ENCODE peak calls at places on chromosomes 16 and 17, in nine cellular contexts. L is prostate gland; R is fibroblast of pulmonary artery; N is NCI-H510A treated with DMSO at 0.1 percent for 48 hours; G is T-helper 2 cell; X is amygdala; P is central memory CD4-positive, alpha-beta T cell; J is activated T-helper 9 cell treated with anti-CD3 and anti-CD28 coated beads, Interleukin-2, amount 50 U/mL, for 16 hours; F is T-helper 9 cell. K is an unnamed sample.
A peak's percentile ranks its signal among the peaks of the same experiment; 100 is the strongest.

GRCh38 chr16:75062135-75062943 is 54.2 kb downstream of the LDHD start:
- DNase-seq in L (no peak), R (peak; percentile 44), N (no peak), G (no peak), X (no peak), P (no peak), J (no peak), F (no peak), K (no peak)

GRCh38 chr17:6546069-6546718 is 10.2 kb downstream of the PITPNM3 start:
- DNase-seq in L (no peak), R (peak; percentile 36), N (no peak), G (no peak), X (peak; percentile 13), P (no peak), J (no peak), F (no peak), K (peak; percentile 69)

GRCh38 chr17:6523809-6524355 is 32.5 kb downstream of the PITPNM3 start:
- DNase-seq in L (no peak), R (no peak), N (no peak), G (no peak), X (no peak), P (no peak), J (no peak), F (no peak), K (no peak)

GRCh38 chr16:4358831-4359561 is 7.9 kb upstream of the PAM16 start:
- DNase-seq in L (no peak), R (peak; percentile 46), N (peak; percentile 3), G (peak; percentile 48), X (no peak), P (peak; percentile 50), J (peak; percentile 59), F (peak; percentile 68), K (peak; percentile 63)

GRCh38 chr16:11361751-11362742 is 16.8 kb downstream of the RMI2 start:
- DNase-seq in L (no peak), R (no peak), N (no peak), G (no peak), X (no peak), P (peak; percentile 40), J (peak; percentile 6), F (peak; percentile 8), K (peak; percentile 66)

GRCh38 chr17:35846055-35846809 is 22.5 kb downstream of the HEATR9 start:
- DNase-seq in L (no peak), R (no peak), N (no peak), G (no peak), X (no peak), P (no peak), J (no peak), F (no peak), K (peak; percentile 60)

GRCh38 chr17:60134396-60135159 is 15.2 kb upstream of the CA4 start:
- DNase-seq in L (no peak), R (peak; percentile 69), N (no peak), G (no peak), X (no peak), P (peak; percentile 62), J (no peak), F (no peak), K (peak; percentile 64)

GRCh38 chr17:82931696-82932060 is 91.9 kb upstream of the ZNF750 start:
- DNase-seq in L (no peak), R (peak; percentile 85), N (no peak), G (no peak), X (peak; percentile 58), P (no peak), J (no peak), F (no peak), K (peak; percentile 93)

GRCh38 chr17:57440522-57441269 is 184.4 kb downstream of the MSI2 start:
- DNase-seq in L (peak; percentile 60), R (peak; percentile 92), N (peak; percentile 62), G (no peak), X (peak; percentile 75), P (peak; percentile 63), J (peak; percentile 63), F (peak; percentile 19), K (peak; percentile 78)

GRCh38 chr16:81863630-81864352 is 84.7 kb downstream of the PLCG2 start:
- DNase-seq in L (no peak), R (no peak), N (peak; percentile 35), G (no peak), X (no peak), P (no peak), J (no peak), F (no peak), K (no peak)

GRCh38 chr17:39599665-39600468 is 7.9 kb downstream of the NEUROD2 start:
- DNase-seq in L (no peak), R (no peak), N (no peak), G (no peak), X (no peak), P (no peak), J (no peak), F (no peak), K (no peak)

GRCh38 chr16:3607161-3607560 is 4.2 kb downstream of the SLX4 start:
- DNase-seq in L (no peak), R (no peak), N (no peak), G (no peak), X (no peak), P (no peak), J (no peak), F (no peak), K (no peak)

GRCh38 chr17:35243459-35244204 is 760 bp downstream of the SLFN5 start:
- DNase-seq in L (peak; percentile 46), R (peak; percentile 65), N (no peak), G (no peak), X (no peak), P (peak; percentile 38), J (peak; percentile 37), F (peak; percentile 40), K (peak; percentile 86)

GRCh38 chr17:39661744-39662541 is 3.2 kb upstream of the TCAP start:
- DNase-seq in L (no peak), R (no peak), N (no peak), G (no peak), X (no peak), P (no peak), J (no peak), F (no peak), K (no peak)

GRCh38 chr17:4711671-4712111 is 1.3 kb downstream of the ARRB2 start:
- DNase-seq in L (no peak), R (no peak), N (no peak), G (no peak), X (peak; percentile 44), P (no peak), J (no peak), F (no peak), K (no peak)

GRCh38 chr16:70746040-70746707 is 54.8 kb downstream of the VAC14 start:
- DNase-seq in L (peak; percentile 76), R (peak; percentile 83), N (peak; percentile 1), G (no peak), X (peak; percentile 68), P (no peak), J (no peak), F (no peak), K (peak; percentile 99)

GRCh38 chr16:67150058-67150832 is 553 bp downstream of the B3GNT9 start:
- DNase-seq in L (no peak), R (peak; percentile 76), N (peak; percentile 60), G (no peak), X (no peak), P (peak; percentile 30), J (peak; percentile 49), F (no peak), K (peak; percentile 90)

GRCh38 chr17:82007495-82008257 is 15.0 kb downstream of the CENPX start:
- DNase-seq in L (no peak), R (no peak), N (no peak), G (no peak), X (no peak), P (no peak), J (no peak), F (no peak), K (no peak)

GRCh38 chr16:11609474-11610120 is 22.9 kb upstream of the LITAF start:
- DNase-seq in L (no peak), R (no peak), N (no peak), G (no peak), X (peak; percentile 8), P (no peak), J (no peak), F (no peak), K (no peak)

GRCh38 chr17:46192484-46193245 is 564 bp downstream of the KANSL1 start:
- DNase-seq in L (peak; percentile 59), R (peak; percentile 67), N (peak; percentile 80), G (peak; percentile 42), X (peak; percentile 85), P (peak; percentile 58), J (peak; percentile 38), F (peak; percentile 56), K (peak; percentile 90)

GRCh38 chr16:63907251-63907650 is 1214.6 kb downstream of the CDH11 start:
- DNase-seq in L (no peak), R (no peak), N (no peak), G (no peak), X (no peak), P (no peak), J (no peak), F (no peak), K (no peak)

GRCh38 chr17:69908599-69909368 is 166.2 kb upstream of the KCNJ16 start:
- DNase-seq in L (no peak), R (no peak), N (no peak), G (no peak), X (no peak), P (no peak), J (no peak), F (no peak), K (no peak)

GRCh38 chr17:74532115-74532514 is 840 bp upstream of the CD300LB start:
- DNase-seq in L (no peak), R (no peak), N (no peak), G (no peak), X (no peak), P (no peak), J (no peak), F (no peak), K (no peak)

GRCh38 chr17:68782829-68783228 is 172.4 kb downstream of the ABCA8 start:
- DNase-seq in L (no peak), R (no peak), N (no peak), G (no peak), X (no peak), P (no peak), J (no peak), F (no peak), K (peak; percentile 66)

GRCh38 chr17:6712058-6712853 is 913 bp downstream of the SLC13A5 start:
- DNase-seq in L (no peak), R (peak; percentile 14), N (no peak), G (no peak), X (peak; percentile 74), P (no peak), J (no peak), F (no peak), K (peak; percentile 19)

GRCh38 chr16:14309001-14309886 is 238.1 kb downstream of the MRTFB start:
- DNase-seq in L (peak; percentile 36), R (no peak), N (no peak), G (no peak), X (no peak), P (no peak), J (no peak), F (no peak), K (peak; percentile 57)

GRCh38 chr17:64003526-64004121 is 5.5 kb downstream of the PRR29 start:
- DNase-seq in L (no peak), R (no peak), N (no peak), G (no peak), X (no peak), P (no peak), J (no peak), F (no peak), K (no peak)

GRCh38 chr17:75535119-75535537 is 9.6 kb downstream of the LLGL2 start:
- DNase-seq in L (no peak), R (no peak), N (no peak), G (no peak), X (no peak), P (peak; percentile 50), J (peak; percentile 16), F (peak; percentile 31), K (no peak)